ENCODE peak calls at places on chromosome 2, in four cellular contexts. One of them, this sample, is unnamed.

GRCh38 chr2:179335732-179336131 is 71.1 kb upstream of the SESTD1 start:
- DNase-seq in Daoy: no peak
- DNase-seq in GM13976: no peak
- DNase-seq in glutamatergic neuron: no peak
- DNase-seq in this sample: no peak

GRCh38 chr2:33145459-33145858 is 198.7 kb downstream of the LTBP1 start:
- DNase-seq in Daoy: no peak
- DNase-seq in GM13976: no peak
- DNase-seq in glutamatergic neuron: no peak
- DNase-seq in this sample: no peak

GRCh38 chr2:119431976-119432881 is 575 bp downstream of the TMEM37 start:
- DNase-seq in Daoy: peak
- DNase-seq in glutamatergic neuron: no peak
- DNase-seq in GM13976: peak
- DNase-seq in this sample: no peak

GRCh38 chr2:65064728-65065552 is 8.7 kb downstream of the CEP68 start:
- DNase-seq in glutamatergic neuron: peak
- DNase-seq in GM13976: peak
- DNase-seq in Daoy: peak
- DNase-seq in this sample: peak

GRCh38 chr2:176082885-176083731 is 654 bp downstream of the EVX2 start:
- DNase-seq in glutamatergic neuron: no peak
- DNase-seq in Daoy: peak
- DNase-seq in GM13976: peak
- DNase-seq in this sample: no peak

GRCh38 chr2:186543561-186544131 is 46.2 kb upstream of the ITGAV start:
- DNase-seq in GM13976: no peak
- DNase-seq in Daoy: peak
- DNase-seq in glutamatergic neuron: no peak
- DNase-seq in this sample: no peak

GRCh38 chr2:191386938-191387536 is 141.8 kb downstream of the MYO1B start:
- DNase-seq in GM13976: no peak
- DNase-seq in glutamatergic neuron: no peak
- DNase-seq in Daoy: peak
- DNase-seq in this sample: no peak

GRCh38 chr2:149817206-149817605 is 229.6 kb upstream of the MMADHC start:
- DNase-seq in Daoy: no peak
- DNase-seq in glutamatergic neuron: no peak
- DNase-seq in GM13976: no peak
- DNase-seq in this sample: no peak

GRCh38 chr2:61784643-61785042 is 69.2 kb downstream of the FAM161A start:
- DNase-seq in GM13976: no peak
- DNase-seq in Daoy: no peak
- DNase-seq in glutamatergic neuron: no peak
- DNase-seq in this sample: no peak

GRCh38 chr2:119852214-119852613 is 92.5 kb downstream of the PTPN4 start:
- DNase-seq in glutamatergic neuron: no peak
- DNase-seq in Daoy: no peak
- DNase-seq in GM13976: no peak
- DNase-seq in this sample: no peak

GRCh38 chr2:237421542-237422047 is 7.6 kb upstream of the COL6A3 start:
- DNase-seq in glutamatergic neuron: peak
- DNase-seq in Daoy: peak
- DNase-seq in GM13976: peak
- DNase-seq in this sample: peak

GRCh38 chr2:20737505-20737904 is 70.6 kb downstream of the GDF7 start:
- DNase-seq in Daoy: no peak
- DNase-seq in GM13976: peak
- DNase-seq in glutamatergic neuron: no peak
- DNase-seq in this sample: peak

GRCh38 chr2:127594116-127594591 is 51.8 kb upstream of the GPR17 start:
- DNase-seq in GM13976: no peak
- DNase-seq in glutamatergic neuron: no peak
- DNase-seq in Daoy: no peak
- DNase-seq in this sample: no peak

GRCh38 chr2:70686577-70687460 is 81.2 kb downstream of the ADD2 start:
- DNase-seq in GM13976: peak
- DNase-seq in Daoy: peak
- DNase-seq in glutamatergic neuron: peak
- DNase-seq in this sample: peak

GRCh38 chr2:148730085-148730484 is 85.5 kb downstream of the EPC2 start:
- DNase-seq in GM13976: no peak
- DNase-seq in glutamatergic neuron: no peak
- DNase-seq in Daoy: no peak
- DNase-seq in this sample: no peak

GRCh38 chr2:86256982-86257381 is 57.7 kb downstream of the MRPL35 start:
- DNase-seq in glutamatergic neuron: no peak
- DNase-seq in GM13976: no peak
- DNase-seq in Daoy: no peak
- DNase-seq in this sample: no peak

GRCh38 chr2:16200791-16201190 is 260.4 kb downstream of the MYCN start:
- DNase-seq in Daoy: no peak
- DNase-seq in glutamatergic neuron: no peak
- DNase-seq in GM13976: no peak
- DNase-seq in this sample: no peak

GRCh38 chr2:227388537-227389011 is 825 bp upstream of the SCYGR1 start:
- DNase-seq in Daoy: no peak
- DNase-seq in GM13976: no peak
- DNase-seq in glutamatergic neuron: no peak
- DNase-seq in this sample: no peak